ENCODE peak calls at places on chromosomes 16 and 17, in nine cellular contexts. C, M, J, X, U, R, O, S and W are unnamed samples.

GRCh38 chr16:10168258-10168657 is 14.0 kb downstream of the GRIN2A start:
- DNase-seq in C (peak), M (no peak), J (no peak), X (no peak), U (no peak), R (no peak), O (no peak), S (no peak), W (peak)

GRCh38 chr16:14307623-14308356 is 236.7 kb downstream of the MRTFB start:
- DNase-seq in C (peak), M (no peak), J (no peak), X (no peak), U (peak), R (no peak), O (peak), S (peak), W (peak)

GRCh38 chr16:27784351-27785306 is 234.7 kb downstream of the KATNIP start:
- DNase-seq in C (no peak), M (no peak), J (no peak), X (no peak), U (no peak), R (no peak), O (no peak), S (no peak), W (no peak)

GRCh38 chr17:80678621-80679020 is 134.0 kb downstream of the RPTOR start:
- DNase-seq in C (peak), M (no peak), J (peak), X (no peak), U (peak), R (no peak), O (no peak), S (no peak), W (peak)

GRCh38 chr17:21397341-21398050 is 21.3 kb downstream of the KCNJ12 start:
- DNase-seq in C (peak), M (no peak), J (peak), X (no peak), U (peak), R (no peak), O (no peak), S (peak), W (peak)

GRCh38 chr16:84922351-84923135 is 88.8 kb downstream of the ZDHHC7 start:
- DNase-seq in C (peak), M (no peak), J (peak), X (no peak), U (peak), R (no peak), O (no peak), S (no peak), W (no peak)

GRCh38 chr17:77223642-77224420 is 83.1 kb downstream of the SEC14L1 start:
- DNase-seq in C (no peak), M (no peak), J (no peak), X (no peak), U (no peak), R (no peak), O (no peak), S (no peak), W (no peak)

GRCh38 chr17:2701996-2702741 is 9.4 kb downstream of the CLUH start:
- DNase-seq in C (no peak), M (no peak), J (no peak), X (peak), U (no peak), R (no peak), O (peak), S (no peak), W (no peak)

GRCh38 chr17:59097876-59098275 is 8.8 kb downstream of the TRIM37 start:
- DNase-seq in C (no peak), M (no peak), J (no peak), X (no peak), U (no peak), R (no peak), O (no peak), S (no peak), W (no peak)

GRCh38 chr16:50731130-50731988 is 10.5 kb upstream of the CYLD start:
- DNase-seq in C (no peak), M (no peak), J (no peak), X (no peak), U (no peak), R (no peak), O (no peak), S (no peak), W (no peak)

GRCh38 chr16:69880640-69881133 is 70.4 kb upstream of the CLEC18A start:
- DNase-seq in C (peak), M (no peak), J (peak), X (no peak), U (peak), R (no peak), O (no peak), S (no peak), W (peak)

GRCh38 chr16:7888421-7888820 is 555.8 kb downstream of the RBFOX1 start:
- DNase-seq in C (no peak), M (no peak), J (no peak), X (no peak), U (no peak), R (no peak), O (no peak), S (no peak), W (no peak)

GRCh38 chr16:79372504-79373184 is 227.9 kb downstream of the MAF start:
- DNase-seq in C (peak), M (no peak), J (no peak), X (peak), U (peak), R (no peak), O (no peak), S (no peak), W (peak)

GRCh38 chr17:83081561-83082201 is 2.3 kb downstream of the METRNL start:
- DNase-seq in C (no peak), M (no peak), J (peak), X (peak), U (no peak), R (no peak), O (no peak), S (peak), W (peak)

GRCh38 chr17:82228842-82229685 is at the start of gene SLC16A3:
- DNase-seq in C (peak), M (no peak), J (peak), X (peak), U (peak), R (no peak), O (peak), S (no peak), W (peak)

GRCh38 chr17:63490858-63491400 is 14.1 kb downstream of the ACE start:
- DNase-seq in C (no peak), M (no peak), J (no peak), X (no peak), U (no peak), R (no peak), O (no peak), S (no peak), W (no peak)

GRCh38 chr17:50397919-50398285 is 579 bp upstream of the LRRC59 start:
- DNase-seq in C (no peak), M (no peak), J (no peak), X (no peak), U (no peak), R (no peak), O (peak), S (no peak), W (no peak)

DNA sequence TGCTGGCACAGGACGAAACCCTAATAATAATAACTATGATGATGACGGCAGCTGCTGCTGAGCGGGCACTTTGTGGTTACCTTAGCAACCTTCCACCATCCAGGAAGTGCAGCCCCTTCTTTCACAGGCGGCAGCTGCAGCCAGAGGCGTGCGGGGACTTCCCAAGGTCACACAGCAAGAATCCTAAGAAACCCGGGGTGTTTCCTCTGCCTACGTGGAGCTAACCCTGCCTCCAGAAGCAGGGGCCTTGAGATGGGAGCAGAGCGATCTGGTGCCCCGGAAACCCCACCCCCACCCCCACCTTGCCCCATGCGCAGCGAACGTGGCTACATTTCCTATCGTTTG is 22.4 kb upstream of the EIF1 start:
- DNase-seq in C (peak), M (no peak), J (peak), X (peak), U (peak), R (no peak), O (peak), S (peak), W (peak)
- H3K4me3 ChIP-seq in C (peak), M (peak), J (no peak), X (peak), U (peak), R (peak), O (peak), S (peak), W (peak)

GRCh38 chr17:43695968-43696865 is 34.5 kb upstream of the MEOX1 start:
- DNase-seq in C (peak), M (no peak), J (peak), X (no peak), U (no peak), R (no peak), O (no peak), S (peak), W (no peak)
- TF ChIP-seq CTCF in C (no peak), M (no peak), J (no peak), X (no peak), U (peak), R (no peak), O (no peak), S (no peak), W (no peak)

DNA sequence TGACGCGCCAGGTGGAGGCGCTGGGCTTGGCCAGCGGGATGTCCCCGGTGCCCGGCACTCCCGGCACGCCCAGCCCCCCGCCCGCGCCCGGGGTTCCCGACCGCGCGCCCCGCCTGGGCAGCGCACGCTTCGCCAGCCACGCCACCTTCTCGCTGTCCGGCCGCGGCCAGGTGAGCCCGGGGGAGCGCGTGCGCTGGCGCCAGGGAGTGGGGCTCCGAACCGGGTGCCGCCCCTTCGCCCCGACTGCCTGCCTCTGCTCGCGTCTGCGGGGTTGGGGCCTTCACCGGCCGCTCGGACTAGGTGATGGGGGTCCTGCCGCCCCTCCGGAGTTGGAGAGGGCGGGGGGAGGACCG is 482 bp downstream of the SMTNL2 start:
- DNase-seq in C (no peak), M (no peak), J (no peak), X (no peak), U (no peak), R (no peak), O (peak), S (no peak), W (no peak)
- H3K4me3 ChIP-seq in C (peak), M (no peak), J (no peak), X (peak), U (no peak), R (no peak), O (peak), S (peak), W (no peak)

GRCh38 chr17:13508916-13509315 is 92.8 kb downstream of the HS3ST3A1 start:
- DNase-seq in C (peak), M (no peak), J (no peak), X (no peak), U (peak), R (no peak), O (no peak), S (no peak), W (peak)
- TF ChIP-seq CTCF in C (no peak), M (no peak), J (no peak), X (no peak), U (no peak), R (no peak), O (no peak), S (no peak), W (no peak)

GRCh38 chr17:29042026-29042678 is 789 bp upstream of the PIPOX start:
- DNase-seq in C (no peak), M (no peak), J (no peak), X (no peak), U (no peak), R (no peak), O (no peak), S (no peak), W (no peak)

GRCh38 chr17:29042679-29043538 is at the start of gene PIPOX:
- DNase-seq in C (peak), M (no peak), J (peak), X (peak), U (peak), R (peak), O (peak), S (no peak), W (peak)

GRCh38 chr17:29045734-29046133 is 2.8 kb downstream of the PIPOX start:
- DNase-seq in C (no peak), M (no peak), J (no peak), X (no peak), U (no peak), R (no peak), O (no peak), S (no peak), W (no peak)

GRCh38 chr17:29045026-29045425 is 2.1 kb downstream of the PIPOX start:
- DNase-seq in C (no peak), M (no peak), J (no peak), X (no peak), U (no peak), R (no peak), O (no peak), S (no peak), W (no peak)

GRCh38 chr17:29043539-29044165 is 711 bp downstream of the PIPOX start:
- DNase-seq in C (no peak), M (no peak), J (no peak), X (no peak), U (no peak), R (no peak), O (no peak), S (no peak), W (no peak)
- H3K4me3 ChIP-seq in C (no peak), M (no peak), J (no peak), X (no peak), U (no peak), R (no peak), O (peak), S (no peak), W (no peak)

GRCh38 chr17:8176998-8177731 is 985 bp upstream of the TMEM107 start:
- DNase-seq in C (no peak), M (no peak), J (no peak), X (no peak), U (no peak), R (no peak), O (no peak), S (no peak), W (no peak)

GRCh38 chr17:8173871-8174322 is 2.3 kb downstream of the TMEM107 start:
- DNase-seq in C (no peak), M (no peak), J (no peak), X (no peak), U (no peak), R (no peak), O (peak), S (no peak), W (no peak)

GRCh38 chr17:8175795-8176196 is 384 bp downstream of the TMEM107 start:
- DNase-seq in C (peak), M (no peak), J (no peak), X (no peak), U (no peak), R (no peak), O (no peak), S (no peak), W (no peak)

GRCh38 chr17:8173056-8173870 is 2.9 kb downstream of the TMEM107 start:
- DNase-seq in C (peak), M (peak), J (peak), X (peak), U (peak), R (peak), O (peak), S (peak), W (peak)

DNA sequence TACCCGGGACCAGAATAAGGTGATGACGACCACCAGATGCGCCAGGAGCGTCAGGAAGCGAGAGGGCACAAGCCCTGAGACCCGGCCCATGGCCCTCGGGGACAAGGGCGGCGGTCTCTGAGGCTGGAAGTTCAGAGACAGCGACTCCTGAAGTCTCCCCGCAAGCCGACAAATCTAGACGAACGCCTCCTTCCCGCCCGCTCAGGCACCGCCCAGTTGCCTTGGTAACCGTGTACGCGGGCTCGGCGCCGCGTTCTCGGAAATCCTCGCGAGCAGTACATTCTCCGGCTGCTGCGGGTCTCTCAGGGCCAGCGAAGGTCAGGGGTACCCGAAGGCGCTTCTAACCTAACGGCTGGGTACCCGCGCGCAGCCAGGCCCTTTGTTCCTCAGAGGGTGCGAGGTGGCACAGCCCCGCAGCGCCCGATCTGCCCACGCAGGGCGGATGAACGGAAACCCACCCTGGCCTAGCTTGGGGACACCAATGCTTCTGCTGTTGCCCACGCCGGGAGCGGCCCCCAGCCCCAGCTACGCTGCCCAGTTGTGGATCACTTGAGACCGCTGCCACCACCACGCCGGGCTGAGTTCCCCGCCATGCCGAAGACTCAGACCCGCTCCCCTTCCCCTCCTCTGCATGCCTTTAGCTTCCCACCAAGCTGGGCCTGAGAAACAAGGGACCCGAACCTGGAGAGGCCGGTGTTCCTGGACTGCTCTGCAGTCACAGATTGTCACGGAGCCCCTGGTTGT is at the start of gene TMEM107:
- DNase-seq in C (peak), M (no peak), J (peak), X (peak), U (peak), R (no peak), O (peak), S (peak), W (peak)
- TF ChIP-seq CTCF in C (no peak), M (no peak), J (no peak), X (no peak), U (no peak), R (no peak), O (no peak), S (no peak), W (no peak)

GRCh38 chr16:3007957-3008748 is 4.6 kb upstream of the CLDN9 start:
- DNase-seq in C (no peak), M (no peak), J (no peak), X (no peak), U (no peak), R (no peak), O (peak), S (no peak), W (no peak)
- H3K4me3 ChIP-seq in C (no peak), M (no peak), J (no peak), X (no peak), U (no peak), R (no peak), O (peak), S (no peak), W (no peak)